ENCODE peak calls at places on chromosome 16, in eight cellular contexts. I, T, G, S, B, Y, J and Q are unnamed samples.
A peak's percentile ranks its signal among the peaks of the same experiment; 100 is the strongest.

GRCh38 chr16:16120044-16120381 is 103.3 kb downstream of the ABCC6 start:
- DNase-seq in I (no peak), T (peak; percentile 63), G (no peak), S (no peak), B (no peak), Y (no peak), J (no peak), Q (no peak)

GRCh38 chr16:85675528-85675927 is 13.2 kb downstream of the GINS2 start:
- DNase-seq in I (no peak), T (no peak), G (no peak), S (no peak), B (no peak), Y (no peak), J (peak; percentile 55), Q (peak; percentile 25)

GRCh38 chr16:77499373-77500285 is 64.8 kb upstream of the ADAMTS18 start:
- DNase-seq in I (no peak), T (no peak), G (no peak), S (no peak), B (no peak), Y (peak; percentile 85), J (peak; percentile 69), Q (no peak)

GRCh38 chr16:65122974-65123845 is 1.3 kb upstream of the CDH11 start:
- DNase-seq in I (no peak), T (peak; percentile 56), G (peak; percentile 35), S (no peak), B (no peak), Y (peak; percentile 35), J (peak; percentile 81), Q (no peak)

GRCh38 chr16:586047-586644 is 3.7 kb upstream of the RAB40C start:
- DNase-seq in I (no peak), T (no peak), G (no peak), S (no peak), B (no peak), Y (no peak), J (peak; percentile 30), Q (no peak)

GRCh38 chr16:57263585-57264351 is 18.7 kb downstream of the ARL2BP start:
- DNase-seq in I (no peak), T (no peak), G (no peak), S (no peak), B (no peak), Y (no peak), J (no peak), Q (no peak)

GRCh38 chr16:11138026-11138768 is 117.8 kb downstream of the SOCS1 start:
- DNase-seq in I (no peak), T (no peak), G (peak; percentile 22), S (no peak), B (no peak), Y (no peak), J (no peak), Q (no peak)

GRCh38 chr16:64428463-64428862 is 693.4 kb downstream of the CDH11 start:
- DNase-seq in I (no peak), T (no peak), G (no peak), S (no peak), B (no peak), Y (no peak), J (peak; percentile 71), Q (no peak)

GRCh38 chr16:74575805-74576643 is 30.9 kb downstream of the GLG1 start:
- DNase-seq in I (no peak), T (no peak), G (no peak), S (no peak), B (no peak), Y (peak; percentile 57), J (no peak), Q (no peak)

GRCh38 chr16:14196539-14196938 is 125.4 kb downstream of the MRTFB start:
- DNase-seq in I (no peak), T (no peak), G (no peak), S (no peak), B (no peak), Y (no peak), J (peak; percentile 50), Q (no peak)

GRCh38 chr16:53456625-53457024 is 22.4 kb downstream of the RBL2 start:
- DNase-seq in I (no peak), T (no peak), G (no peak), S (no peak), B (no peak), Y (no peak), J (no peak), Q (no peak)

GRCh38 chr16:89534147-89534788 is 26.1 kb downstream of the SPG7 start:
- DNase-seq in I (no peak), T (no peak), G (no peak), S (no peak), B (no peak), Y (no peak), J (peak; percentile 80), Q (peak; percentile 29)